ENCODE peak calls at places on chromosomes 4 and X, in five cellular contexts. V is WTC11, H is GM12878, A is H1, O is K562. P is an unnamed sample.

GRCh38 chr4:1399508-1400190 is 6.6 kb downstream of the NKX1-1 start:
- DNase-seq in O (no peak), V (peak), H (no peak), A (no peak), P (no peak)

GRCh38 chr4:7862561-7863200 is 77.0 kb downstream of the AFAP1 start:
- DNase-seq in O (no peak), V (no peak), A (no peak), H (no peak), P (peak)

GRCh38 chrX:119425050-119425449 is 25.9 kb downstream of the SLC25A43 start:
- DNase-seq in V (no peak), H (no peak), O (no peak), A (no peak), P (no peak)

GRCh38 chr4:128812360-128812958 is 3.0 kb downstream of the JADE1 start:
- DNase-seq in V (peak), O (peak), H (no peak), A (no peak), P (peak)

GRCh38 chr4:156954598-156954997 is 17.0 kb downstream of the PDGFC start:
- DNase-seq in V (no peak), A (no peak), O (no peak), H (no peak), P (no peak)

GRCh38 chr4:150962245-150962644 is 52.8 kb downstream of the LRBA start:
- DNase-seq in O (no peak), V (no peak), A (no peak), H (no peak), P (no peak)

GRCh38 chr4:152901205-152901604 is 34.9 kb upstream of the FHDC1 start:
- DNase-seq in H (no peak), A (no peak), V (no peak), O (no peak), P (no peak)

GRCh38 chr4:133483600-133484246 is 334.6 kb downstream of the PCDH10 start:
- DNase-seq in O (peak), H (no peak), V (no peak), A (no peak), P (peak)

GRCh38 chr4:113574636-113575103 is 186.9 kb downstream of the CAMK2D start:
- DNase-seq in V (no peak), H (no peak), O (no peak), A (no peak), P (no peak)

GRCh38 chr4:170093978-170094377 is 4.2 kb upstream of the AADAT start:
- DNase-seq in H (no peak), V (no peak), A (no peak), O (no peak), P (no peak)

GRCh38 chr4:154490261-154490588 is 1.4 kb downstream of the DCHS2 start:
- DNase-seq in O (no peak), A (no peak), V (no peak), H (no peak), P (peak)

GRCh38 chr4:98663226-98664006 is 5.0 kb upstream of the TSPAN5 start:
- DNase-seq in A (no peak), V (no peak), H (peak), O (no peak), P (no peak)

GRCh38 chrX:16002185-16002584 is 121.2 kb upstream of the GRPR start:
- DNase-seq in O (no peak), V (no peak), H (no peak), A (no peak), P (peak)

GRCh38 chr4:142845293-142846070 is 619 bp downstream of the INPP4B start:
- DNase-seq in H (no peak), O (no peak), V (peak), A (no peak), P (peak)
- TF ChIP-seq CREB1 in H (no peak), O (no peak), V (no peak), A (no peak), P (no peak)

GRCh38 chrX:106917830-106918500 is 2.2 kb upstream of the CLDN2 start:
- DNase-seq in V (no peak), A (no peak), H (no peak), O (no peak), P (no peak)
- TF ChIP-seq CREB1 in V (no peak), A (no peak), H (no peak), O (no peak), P (no peak)

GRCh38 chrX:46573896-46574336 is 351 bp downstream of the CHST7 start:
- DNase-seq in V (peak), H (no peak), A (no peak), O (no peak), P (peak)
- TF ChIP-seq CREB1 in V (no peak), H (peak), A (no peak), O (no peak), P (peak)

GRCh38 chr4:106565727-106566126 is 197.1 kb upstream of the GIMD1 start:
- DNase-seq in H (no peak), O (no peak), V (no peak), A (no peak), P (no peak)

DNA sequence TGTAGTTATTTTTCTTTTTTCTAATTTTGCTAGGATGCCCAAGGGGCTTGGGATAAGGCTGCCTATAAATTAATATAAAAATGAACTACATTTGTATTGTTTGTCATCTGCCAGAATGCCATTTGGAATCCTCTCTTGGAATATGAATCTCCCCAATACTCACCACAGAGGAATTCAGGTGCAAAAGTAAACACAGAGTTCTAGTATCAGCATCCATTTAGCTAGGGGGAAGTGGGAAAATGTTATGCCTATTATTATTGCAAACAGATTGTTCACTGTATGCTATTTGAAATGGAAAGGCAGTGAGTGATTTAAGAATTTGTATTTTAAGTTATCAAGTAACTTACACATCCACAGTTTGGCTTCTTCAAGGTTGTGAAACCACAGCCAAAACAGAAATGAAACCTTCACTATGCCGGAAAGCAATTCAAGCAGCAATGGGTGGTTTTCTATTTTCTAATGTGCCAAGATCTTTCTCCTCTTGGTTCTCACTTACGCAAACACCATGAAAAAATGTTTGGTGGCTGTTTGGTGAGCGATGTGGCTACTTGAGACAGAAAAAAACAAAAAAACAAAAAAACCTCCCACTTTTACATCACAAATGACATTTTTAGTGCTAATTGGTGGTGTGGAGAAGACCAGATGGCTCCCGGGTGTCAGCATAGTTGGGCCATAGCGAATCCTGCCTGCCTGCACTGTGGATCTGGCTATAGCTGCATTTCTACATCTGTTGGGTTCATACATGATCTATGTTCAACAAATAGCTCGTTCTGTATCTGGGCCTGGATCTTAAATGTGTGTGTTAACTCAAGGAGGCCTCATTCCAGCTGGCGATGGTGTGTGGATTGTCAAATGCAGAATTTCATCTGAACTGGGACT is 200.8 kb upstream of the GIMD1 start:
- DNase-seq in V (no peak), A (no peak), O (no peak), H (no peak), P (no peak)
- TF ChIP-seq CREB1 in V (no peak), A (no peak), O (no peak), H (no peak), P (no peak)

DNA sequence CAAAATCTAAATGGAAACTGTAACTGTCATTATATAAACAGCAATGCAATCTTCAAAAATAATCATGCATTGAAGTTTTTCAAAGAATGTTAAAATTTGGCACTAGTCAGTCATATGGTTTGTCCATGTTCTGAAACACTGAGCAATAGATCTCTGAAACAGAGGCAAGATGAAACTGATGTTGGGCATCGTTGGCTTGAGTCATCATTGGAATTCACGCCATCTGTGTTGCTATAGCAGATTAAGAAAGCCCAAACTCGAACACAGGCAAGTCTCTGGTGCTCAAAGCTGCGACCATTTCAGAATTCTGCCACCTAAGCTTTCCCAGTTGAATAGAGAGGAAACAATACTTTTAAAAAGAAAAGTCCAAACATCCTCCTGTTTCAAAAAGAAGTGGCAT is 114.1 kb upstream of the PPARGC1A start:
- DNase-seq in O (no peak), H (no peak), A (no peak), V (no peak), P (no peak)
- TF ChIP-seq CREB1 in O (no peak), H (no peak), A (no peak), V (no peak), P (no peak)

GRCh38 chr4:76943129-76943620 is 6.4 kb upstream of the SEPTIN11 start:
- DNase-seq in H (no peak), O (peak), A (no peak), V (no peak), P (no peak)
- TF ChIP-seq CREB1 in H (no peak), O (peak), A (no peak), V (no peak), P (no peak)

DNA sequence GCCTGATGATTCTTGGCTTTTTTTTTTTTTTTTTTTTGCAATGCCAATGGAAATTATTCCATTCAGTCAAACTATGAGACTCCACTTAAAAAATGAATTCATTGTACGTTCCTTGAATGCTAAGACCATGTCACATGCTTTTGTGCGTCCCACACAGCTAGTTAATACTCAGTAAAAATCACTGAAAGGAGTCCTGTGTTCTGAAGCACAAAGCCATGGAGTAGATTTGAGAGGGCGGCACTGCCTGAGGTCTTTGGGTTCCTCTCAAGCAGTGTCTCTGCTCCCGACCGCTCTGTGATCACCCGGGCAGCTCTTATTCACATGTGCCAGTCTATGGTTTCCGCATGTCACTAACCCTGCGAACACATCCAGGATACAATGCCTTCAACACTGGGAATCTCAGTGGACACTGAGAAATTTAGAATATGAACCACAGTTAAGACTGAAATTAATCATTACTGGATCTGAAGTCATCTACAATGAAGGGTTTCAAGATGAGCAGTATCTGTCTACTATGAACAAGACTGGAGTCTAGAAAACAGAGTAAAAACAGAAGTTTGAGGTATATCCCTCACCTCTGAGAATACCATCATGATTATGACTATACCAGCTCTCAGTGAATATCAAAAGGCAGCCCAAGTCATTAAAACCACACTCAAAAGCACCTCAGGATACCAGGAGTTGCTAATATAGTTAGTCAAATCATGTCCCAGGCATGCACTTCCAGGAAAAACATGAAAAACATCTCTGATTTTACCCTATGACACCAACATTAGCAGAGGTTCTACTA is 193.0 kb downstream of the MGST2 start:
- DNase-seq in A (no peak), V (no peak), H (peak), O (no peak), P (no peak)
- TF ChIP-seq CREB1 in A (no peak), V (no peak), H (no peak), O (no peak), P (no peak)

DNA sequence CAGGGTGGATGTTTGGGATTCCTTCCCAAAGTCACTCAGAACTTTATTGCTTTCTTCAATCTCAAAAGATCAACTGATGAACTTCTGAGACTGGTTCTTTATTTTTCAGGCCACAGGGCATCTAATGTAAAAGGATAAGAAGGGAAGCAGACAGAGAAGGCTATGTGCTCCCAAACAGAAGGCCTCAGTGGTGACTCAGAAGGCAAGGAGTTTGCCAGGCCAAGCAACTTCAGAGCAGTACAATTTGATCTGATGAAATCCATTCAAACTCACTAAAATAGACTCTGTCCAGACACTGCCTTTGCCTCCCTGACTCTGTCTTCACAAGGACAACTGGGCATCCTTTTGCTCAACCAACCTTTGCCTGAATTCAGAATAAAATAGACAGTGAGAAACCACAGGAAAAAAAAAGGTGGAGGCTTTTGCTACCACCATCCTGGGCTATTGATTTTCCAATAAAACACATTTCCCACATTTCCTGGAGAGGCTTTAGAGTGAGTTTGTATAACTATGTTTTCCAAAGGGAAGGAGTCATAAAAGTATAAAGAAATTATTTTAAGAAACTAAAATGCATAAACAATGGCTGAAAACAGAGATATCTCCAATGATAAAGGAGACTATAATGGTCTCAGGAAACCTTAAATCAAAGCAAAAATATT is 55.2 kb downstream of the ARHGEF6 start:
- DNase-seq in A (no peak), H (no peak), O (no peak), V (no peak), P (no peak)
- TF ChIP-seq CREB1 in A (no peak), H (no peak), O (no peak), V (no peak), P (no peak)

DNA sequence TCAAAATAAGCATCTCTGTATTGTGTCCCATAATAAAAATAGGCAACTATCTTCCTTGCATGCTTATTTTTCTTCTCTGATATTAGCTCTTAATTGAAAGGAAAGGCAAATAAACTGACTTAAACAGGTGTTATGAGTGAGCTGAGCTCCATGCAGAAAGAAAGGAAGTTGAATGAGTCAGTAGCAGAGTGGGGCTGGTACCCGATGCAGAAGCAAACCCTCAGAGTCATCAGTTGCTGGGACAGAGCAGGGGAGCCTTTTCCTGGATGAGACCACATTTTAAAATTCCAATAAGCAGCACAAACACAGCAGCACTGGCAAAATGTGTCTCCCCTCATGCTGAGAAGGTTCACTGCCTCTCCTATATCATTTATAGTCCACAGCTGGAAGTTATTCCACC is 274.2 kb upstream of the PPARGC1A start:
- DNase-seq in H (no peak), A (no peak), O (no peak), V (no peak), P (no peak)
- TF ChIP-seq CREB1 in H (no peak), A (no peak), O (no peak), V (no peak), P (no peak)

GRCh38 chr4:187193141-187193540 is 469.5 kb upstream of the FAT1 start:
- DNase-seq in V (no peak), H (no peak), A (no peak), O (no peak), P (no peak)
- TF ChIP-seq CREB1 in V (no peak), H (no peak), A (no peak), O (no peak), P (no peak)

P was measured in GM23338.